ENCODE peak calls at places on chromosome 21, in six cellular contexts. L, Z, R, F, Y and O are unnamed samples.

GRCh38 chr21:36587388-36587787 is 107.5 kb upstream of the CLDN14 start:
- DNase-seq in Z (no peak), L (no peak), Y (no peak), R (no peak), F (no peak), O (no peak)

GRCh38 chr21:39107739-39108138 is 75.5 kb downstream of the PSMG1 start:
- DNase-seq in Y (no peak), L (no peak), R (no peak), Z (no peak), F (no peak), O (no peak)

GRCh38 chr21:34942911-34943310 is 106.2 kb downstream of the RUNX1 start:
- DNase-seq in F (no peak), R (no peak), Z (no peak), L (no peak), Y (no peak), O (no peak)

GRCh38 chr21:34888569-34889286 is 160.4 kb downstream of the RUNX1 start:
- DNase-seq in Y (peak), R (peak), F (no peak), Z (peak), L (peak), O (peak)

GRCh38 chr21:46253610-46254124 is 25.1 kb upstream of the LSS start:
- DNase-seq in Y (no peak), Z (no peak), F (peak), R (no peak), L (no peak), O (peak)

GRCh38 chr21:43290529-43291346 is 121.9 kb downstream of the CRYAA start:
- DNase-seq in R (no peak), Z (peak), Y (no peak), L (no peak), F (no peak), O (no peak)

GRCh38 chr21:43662286-43662685 is 2.9 kb downstream of the RRP1B start:
- DNase-seq in F (no peak), Z (no peak), Y (no peak), R (no peak), L (no peak), O (no peak)

GRCh38 chr21:21858502-21859334 is 860.5 kb downstream of the NCAM2 start:
- DNase-seq in R (no peak), Z (no peak), L (no peak), Y (no peak), F (no peak), O (no peak)

GRCh38 chr21:29257701-29258100 is 41.0 kb upstream of the BACH1 start:
- DNase-seq in L (no peak), R (no peak), Z (no peak), F (no peak), Y (no peak), O (no peak)

GRCh38 chr21:39660596-39660995 is 47.9 kb downstream of the B3GALT5 start:
- DNase-seq in Y (peak), R (peak), Z (peak), F (no peak), L (peak), O (no peak)

GRCh38 chr21:41142051-41142795 is 25.7 kb upstream of the BACE2 start:
- DNase-seq in R (peak), Y (peak), L (no peak), Z (no peak), F (no peak), O (no peak)

GRCh38 chr21:46322351-46323226 is 1.1 kb downstream of the C21orf58 start:
- DNase-seq in L (no peak), Y (no peak), Z (no peak), F (no peak), R (no peak), O (no peak)

GRCh38 chr21:46185717-46186116 is 1.5 kb upstream of the SPATC1L start:
- DNase-seq in L (no peak), Y (no peak), F (no peak), Z (no peak), R (no peak), O (no peak)

GRCh38 chr21:35179990-35180557 is 131.0 kb upstream of the RUNX1 start:
- DNase-seq in Z (no peak), F (no peak), L (no peak), R (no peak), Y (no peak), O (no peak)

GRCh38 chr21:28339403-28339802 is 653.3 kb downstream of the LTN1 start:
- DNase-seq in L (no peak), Z (no peak), Y (no peak), F (no peak), R (no peak), O (no peak)

GRCh38 chr21:39850333-39850732 is 16.9 kb upstream of the PCP4 start:
- DNase-seq in R (no peak), F (no peak), Y (no peak), Z (no peak), L (no peak), O (no peak)

GRCh38 chr21:39014751-39015150 is 168.5 kb downstream of the PSMG1 start:
- DNase-seq in F (no peak), Y (peak), R (peak), L (no peak), Z (no peak), O (no peak)

GRCh38 chr21:29499734-29500343 is 201.1 kb downstream of the BACH1 start:
- DNase-seq in L (no peak), R (no peak), Y (peak), Z (no peak), F (no peak), O (no peak)

GRCh38 chr21:29230541-29231275 is 68.0 kb upstream of the BACH1 start:
- DNase-seq in Z (no peak), R (no peak), F (no peak), Y (no peak), L (no peak), O (no peak)

GRCh38 chr21:39221282-39221996 is 38.2 kb upstream of the PSMG1 start:
- DNase-seq in Z (no peak), F (no peak), R (no peak), L (no peak), Y (no peak), O (no peak)

GRCh38 chr21:37712204-37712934 is 203.9 kb downstream of the KCNJ6 start:
- DNase-seq in R (no peak), Z (peak), L (peak), Y (peak), F (no peak), O (peak)

GRCh38 chr21:37758997-37759396 is 157.3 kb downstream of the KCNJ6 start:
- DNase-seq in L (peak), F (no peak), Y (no peak), Z (peak), R (no peak), O (no peak)

GRCh38 chr21:23951251-23951650 is 1656.0 kb downstream of the MRPL39 start:
- DNase-seq in F (no peak), Y (no peak), L (no peak), Z (no peak), R (no peak), O (no peak)

GRCh38 chr21:46634966-46635323 is 529 bp upstream of the PRMT2 start:
- DNase-seq in R (peak), L (no peak), Y (peak), F (peak), Z (no peak), O (peak)

GRCh38 chr21:46151989-46152938 is 3.1 kb downstream of the FTCD start:
- DNase-seq in F (no peak), Z (no peak), Y (no peak), L (peak), R (no peak), O (no peak)

GRCh38 chr21:22791986-22792560 is 1793.9 kb downstream of the NCAM2 start:
- DNase-seq in L (peak), R (no peak), Z (no peak), F (no peak), Y (peak), O (peak)

GRCh38 chr21:46218906-46219590 is 9.5 kb downstream of the LSS start:
- DNase-seq in Z (no peak), F (no peak), Y (no peak), L (no peak), R (no peak), O (no peak)

GRCh38 chr21:37862536-37862935 is 53.7 kb downstream of the KCNJ6 start:
- DNase-seq in Y (no peak), L (no peak), F (no peak), Z (no peak), R (no peak), O (no peak)

GRCh38 chr21:35857082-35857481 is 203.2 kb downstream of the SETD4 start:
- DNase-seq in Y (no peak), F (no peak), R (no peak), L (no peak), Z (no peak), O (no peak)

GRCh38 chr21:37032293-37032692 is 25.8 kb downstream of the RIPPLY3 start:
- DNase-seq in R (no peak), F (no peak), Y (no peak), Z (no peak), L (no peak), O (no peak)

GRCh38 chr21:38773108-38774061 is 32.3 kb upstream of the ETS2 start:
- DNase-seq in L (no peak), Y (peak), R (peak), F (no peak), Z (no peak), O (no peak)

GRCh38 chr21:25107708-25108107 is 499.6 kb downstream of the MRPL39 start:
- DNase-seq in Y (peak), F (no peak), L (no peak), Z (no peak), R (peak), O (no peak)

GRCh38 chr21:25722631-25723030 is 12.1 kb downstream of the ATP5PF start:
- DNase-seq in L (no peak), Y (no peak), F (no peak), Z (no peak), R (no peak), O (no peak)

GRCh38 chr21:41228492-41228891 is 60.5 kb downstream of the BACE2 start:
- DNase-seq in L (no peak), Z (no peak), R (no peak), Y (no peak), F (no peak), O (no peak)

GRCh38 chr21:43287111-43287973 is 118.5 kb downstream of the CRYAA start:
- DNase-seq in Z (peak), L (no peak), R (no peak), Y (no peak), F (peak), O (no peak)

GRCh38 chr21:38965910-38966504 is 160.3 kb downstream of the ETS2 start:
- DNase-seq in F (no peak), L (peak), Y (no peak), Z (peak), R (no peak), O (no peak)

GRCh38 chr21:42276076-42276475 is 39.1 kb downstream of the TFF3 start:
- DNase-seq in Z (no peak), R (no peak), L (no peak), Y (no peak), F (no peak), O (no peak)

GRCh38 chr21:42279341-42279871 is 35.8 kb downstream of the TFF3 start:
- DNase-seq in R (no peak), F (no peak), L (no peak), Y (no peak), Z (no peak), O (no peak)

GRCh38 chr21:42277593-42277992 is 37.6 kb downstream of the TFF3 start:
- DNase-seq in F (no peak), R (no peak), Y (no peak), Z (no peak), L (no peak), O (no peak)

GRCh38 chr21:42278750-42279149 is 36.5 kb downstream of the TFF3 start:
- DNase-seq in R (no peak), Y (no peak), L (no peak), Z (no peak), F (no peak), O (no peak)

GRCh38 chr21:42276526-42277154 is 38.6 kb downstream of the TFF3 start:
- DNase-seq in L (no peak), R (no peak), F (no peak), Z (no peak), Y (no peak), O (no peak)
- TF ChIP-seq CTCF in L (no peak), R (no peak), F (no peak), Z (no peak), Y (no peak), O (no peak)

GRCh38 chr21:17903929-17904639 is 84.9 kb upstream of the C21orf91 start:
- DNase-seq in L (no peak), R (no peak), Z (no peak), Y (no peak), F (no peak), O (no peak)
- H3K4me3 ChIP-seq in L (no peak), R (no peak), Z (no peak), Y (no peak), F (no peak), O (no peak)

GRCh38 chr21:15063081-15063820 is 1.5 kb downstream of the NRIP1 start:
- DNase-seq in Z (no peak), R (no peak), L (no peak), F (no peak), Y (no peak), O (no peak)

GRCh38 chr21:15061284-15061683 is 3.5 kb downstream of the NRIP1 start:
- DNase-seq in R (no peak), Z (no peak), L (no peak), Y (no peak), F (no peak), O (no peak)

GRCh38 chr21:15063821-15064575 is 802 bp downstream of the NRIP1 start:
- DNase-seq in Y (no peak), F (no peak), Z (peak), R (no peak), L (peak), O (no peak)

GRCh38 chr21:15061747-15062146 is 3.1 kb downstream of the NRIP1 start:
- DNase-seq in L (no peak), R (no peak), F (no peak), Z (no peak), Y (no peak), O (no peak)

DNA sequence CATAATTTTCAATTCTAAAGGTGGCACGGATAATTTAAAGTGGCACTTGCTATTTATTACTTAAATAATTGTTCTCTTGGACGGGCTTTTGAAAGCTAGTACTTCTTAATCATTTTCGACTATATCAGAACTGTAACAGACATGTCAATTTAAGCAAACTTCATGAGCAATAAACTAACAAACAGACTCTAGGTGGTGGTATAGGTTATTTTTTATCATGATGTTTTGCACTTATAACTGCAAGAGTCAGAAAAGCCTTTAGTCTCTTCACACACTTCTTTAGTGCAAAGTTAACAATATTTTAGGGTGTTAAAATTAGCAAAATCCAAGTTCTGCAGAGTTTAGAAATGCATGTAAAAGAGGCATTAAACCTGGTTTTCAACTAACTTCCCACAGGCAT is 2.2 kb downstream of the NRIP1 start:
- DNase-seq in L (no peak), F (no peak), Y (no peak), R (no peak), Z (no peak), O (no peak)
- TF ChIP-seq CTCF in L (no peak), F (no peak), Y (no peak), R (no peak), Z (no peak), O (no peak)

GRCh38 chr21:32990666-32991065 is 35.1 kb upstream of the OLIG2 start:
- DNase-seq in Z (no peak), Y (no peak), L (no peak), F (no peak), R (no peak), O (no peak)
- H3K4me3 ChIP-seq in Z (no peak), Y (no peak), L (no peak), F (no peak), R (no peak), O (no peak)

GRCh38 chr21:33339135-33339534 is 14.4 kb downstream of the IFNAR1 start:
- DNase-seq in Z (no peak), R (no peak), Y (no peak), L (no peak), F (no peak), O (no peak)
- TF ChIP-seq CTCF in Z (no peak), R (no peak), Y (no peak), L (no peak), F (no peak), O (no peak)

GRCh38 chr21:45012661-45013270 is 61.6 kb upstream of the ADARB1 start:
- DNase-seq in R (no peak), Y (no peak), L (peak), Z (peak), F (no peak), O (no peak)
- H3K4me3 ChIP-seq in R (no peak), Y (no peak), L (no peak), Z (no peak), F (no peak), O (no peak)

GRCh38 chr21:31136891-31137290 is 98.6 kb upstream of the KRTAP19-8 start:
- DNase-seq in Y (no peak), R (no peak), Z (no peak), F (peak), L (no peak), O (no peak)
- TF ChIP-seq CTCF in Y (no peak), R (no peak), Z (no peak), F (peak), L (no peak), O (peak)

GRCh38 chr21:16535100-16535418 is 805.3 kb downstream of the USP25 start:
- DNase-seq in R (no peak), F (no peak), Z (peak), Y (peak), L (peak), O (no peak)

GRCh38 chr21:16536661-16537359 is 807.0 kb downstream of the USP25 start:
- DNase-seq in R (no peak), F (no peak), Y (no peak), Z (no peak), L (no peak), O (no peak)

GRCh38 chr21:16533692-16534407 is 804.1 kb downstream of the USP25 start:
- DNase-seq in Z (no peak), Y (no peak), L (no peak), F (no peak), R (no peak), O (no peak)

GRCh38 chr21:16532841-16533240 is 803.1 kb downstream of the USP25 start:
- DNase-seq in R (no peak), L (no peak), F (no peak), Y (no peak), Z (no peak), O (no peak)

GRCh38 chr21:16534408-16535099 is 804.8 kb downstream of the USP25 start:
- DNase-seq in R (no peak), Z (peak), Y (peak), F (no peak), L (peak), O (no peak)
- H3K4me3 ChIP-seq in R (no peak), Z (peak), Y (peak), F (no peak), L (peak), O (no peak)

DNA sequence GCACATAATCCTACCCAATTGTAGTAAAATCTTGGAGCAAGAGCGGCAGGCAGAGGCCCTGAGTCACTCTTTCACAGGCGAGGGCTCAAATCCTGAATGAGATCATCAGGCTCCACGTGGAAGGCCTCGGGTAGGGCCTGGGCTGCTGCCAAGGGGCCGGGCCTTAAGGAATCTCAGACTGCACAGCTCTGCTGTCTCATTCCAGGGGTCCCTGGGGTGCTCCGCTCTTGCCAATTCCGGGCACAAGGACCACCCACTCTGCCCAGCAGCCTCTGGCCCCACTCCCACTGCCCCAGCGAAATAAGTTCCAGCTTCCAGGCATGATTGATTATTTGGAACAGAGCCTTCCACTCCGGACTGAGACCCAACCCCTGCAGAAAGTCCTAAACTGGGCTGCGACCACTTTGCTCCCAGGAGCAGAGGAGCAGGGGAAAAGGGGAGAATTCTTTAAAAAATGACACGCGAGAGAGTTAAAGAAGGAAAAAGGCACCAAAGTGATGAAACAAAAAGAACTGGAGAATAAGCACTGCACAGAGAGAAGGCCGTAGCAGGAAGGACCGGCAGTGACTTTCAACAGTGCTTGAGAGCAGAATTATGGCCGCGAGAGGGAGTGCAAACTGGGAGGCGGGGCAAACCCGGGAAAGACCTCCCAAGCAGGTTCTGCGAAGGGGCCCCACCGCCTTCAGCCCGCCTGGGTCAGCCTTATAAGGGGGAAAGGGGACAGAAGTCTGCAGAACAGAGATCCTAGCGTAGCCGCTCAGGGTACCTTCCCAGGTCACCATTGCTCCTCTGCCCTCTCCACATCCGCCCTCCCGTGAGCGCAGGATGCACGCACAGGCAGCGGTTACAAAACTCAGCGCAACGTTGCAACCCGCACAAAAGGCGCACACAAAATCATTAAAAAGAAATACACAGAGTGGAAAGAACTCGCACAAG is 2.0 kb downstream of the ADAMTS1 start:
- DNase-seq in Z (peak), Y (peak), R (peak), L (peak), F (no peak), O (no peak)
- TF ChIP-seq CTCF in Z (peak), Y (peak), R (peak), L (peak), F (no peak), O (no peak)